ENCODE peak calls at places on chromosome 22, in four cellular contexts. O is HTR-8/SVneo; K is fibroblast of mammary gland; J is CD4-positive, alpha-beta memory T cell. Z is an unnamed sample.

GRCh38 chr22:37781434-37782059 is 26.2 kb upstream of the GCAT start:
- DNase-seq in O (no peak), K (peak), J (no peak), Z (no peak)

GRCh38 chr22:24553597-24554315 is 1.2 kb downstream of the GUCD1 start:
- DNase-seq in O (no peak), K (no peak), J (no peak), Z (no peak)

GRCh38 chr22:46735747-46736608 is 2.1 kb downstream of the CERK start:
- DNase-seq in O (no peak), K (no peak), J (no peak), Z (no peak)

GRCh38 chr22:33841281-33842005 is 78.8 kb downstream of the LARGE1 start:
- DNase-seq in O (no peak), K (no peak), J (no peak), Z (no peak)

GRCh38 chr22:17084554-17085276 is at the start of gene IL17RA:
- DNase-seq in O (peak), K (peak), J (peak), Z (peak)

GRCh38 chr22:46871826-46872225 is 109.4 kb downstream of the TBC1D22A start:
- DNase-seq in O (no peak), K (no peak), J (no peak), Z (no peak)

GRCh38 chr22:25050566-25050965 is 98.0 kb downstream of the KIAA1671 start:
- DNase-seq in O (no peak), K (no peak), J (no peak), Z (no peak)

GRCh38 chr22:39638958-39639357 is 68.4 kb downstream of the CACNA1I start:
- DNase-seq in O (no peak), K (peak), J (no peak), Z (no peak)

GRCh38 chr22:35930933-35931332 is 97.7 kb downstream of the RBFOX2 start:
- DNase-seq in O (peak), K (peak), J (peak), Z (no peak)

GRCh38 chr22:30048711-30049110 is 31.6 kb upstream of the HORMAD2 start:
- DNase-seq in O (no peak), K (no peak), J (no peak), Z (no peak)